ENCODE peak calls at places on chromosomes 3 and 15, in eight cellular contexts. E is GM23338, I is Panc1, J is GM12878, H is K562, L is SK-N-SH, W is HepG2, F is HCT116. V is an unnamed sample.

GRCh38 chr15:77186518-77187095 is 115.7 kb upstream of the TSPAN3 start:
- DNase-seq in H (peak; percentile 45), W (no peak), I (no peak), F (peak; percentile 10), L (peak; percentile 33), E (peak; percentile 41), J (peak; percentile 39), V (no peak)

GRCh38 chr15:68204776-68205557 is at the start of gene CALML4:
- DNase-seq in L (no peak), E (peak; percentile 42), I (no peak), W (peak; percentile 74), J (no peak), F (no peak), H (no peak), V (no peak)

GRCh38 chr3:20648294-20648693 is 462.3 kb upstream of the SGO1 start:
- DNase-seq in H (no peak), E (no peak), I (no peak), F (no peak), J (no peak), L (peak; percentile 42), W (no peak), V (no peak)

GRCh38 chr3:12752111-12752510 is 6.9 kb downstream of the TMEM40 start:
- DNase-seq in J (no peak), L (no peak), E (no peak), I (no peak), W (no peak), H (no peak), F (no peak), V (no peak)

GRCh38 chr3:139481116-139481515 is 4.8 kb upstream of the RBP2 start:
- DNase-seq in J (no peak), F (no peak), I (no peak), H (no peak), E (peak; percentile 55), W (no peak), L (no peak), V (no peak)

GRCh38 chr15:58724471-58724870 is 25.0 kb downstream of the ADAM10 start:
- DNase-seq in E (no peak), W (no peak), I (no peak), J (peak; percentile 71), L (no peak), H (no peak), F (no peak), V (peak; percentile 77)

GRCh38 chr3:83769791-83770663 is 1188.8 kb upstream of the CADM2 start:
- DNase-seq in W (no peak), I (no peak), F (no peak), J (no peak), H (no peak), L (no peak), E (no peak), V (no peak)

GRCh38 chr15:95162069-95162468 is 930.7 kb downstream of the MCTP2 start:
- DNase-seq in I (no peak), W (no peak), H (no peak), F (no peak), J (no peak), L (no peak), E (no peak), V (no peak)

GRCh38 chr15:40499931-40500330 is 29.1 kb downstream of the CHST14 start:
- DNase-seq in W (no peak), H (no peak), E (no peak), F (no peak), L (no peak), I (no peak), J (no peak), V (no peak)

GRCh38 chr3:139088462-139089324 is 44.0 kb upstream of the PRR23C start:
- DNase-seq in L (no peak), E (no peak), J (no peak), W (no peak), F (no peak), I (no peak), H (no peak), V (no peak)

GRCh38 chr3:11853450-11853849 is 6.8 kb upstream of the TAMM41 start:
- DNase-seq in I (no peak), J (no peak), W (no peak), H (peak; percentile 60), E (no peak), L (no peak), F (no peak), V (no peak)

GRCh38 chr15:26738996-26739395 is 33.9 kb downstream of the GABRB3 start:
- DNase-seq in E (no peak), W (no peak), H (no peak), L (no peak), I (no peak), J (no peak), F (no peak), V (no peak)

DNA sequence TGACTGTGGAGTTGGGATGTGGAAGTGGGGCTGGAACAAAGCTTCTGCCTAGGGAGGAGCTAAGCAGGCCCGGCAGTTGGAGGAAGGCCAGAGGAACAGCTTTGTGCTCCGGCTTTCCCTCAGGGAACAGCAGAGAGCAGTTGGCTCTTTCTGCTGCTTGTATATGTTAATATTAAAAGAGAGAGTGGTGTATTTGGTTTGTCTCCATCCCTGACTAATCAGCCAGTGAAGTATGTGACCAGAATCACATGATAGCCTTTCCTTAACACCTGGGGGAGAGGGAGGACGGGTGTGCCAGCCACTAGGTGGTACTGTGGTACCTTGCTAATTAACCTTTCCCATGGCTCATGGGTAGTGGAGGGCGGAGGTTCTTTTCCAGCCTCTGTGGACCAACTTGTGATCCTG is 10.0 kb downstream of the EIF2B5 start:
- DNase-seq in W (peak; percentile 49), J (no peak), H (peak; percentile 53), F (no peak), L (peak; percentile 59), I (no peak), E (peak; percentile 80), V (peak; percentile 31)
- TF ChIP-seq REST in W (no peak), J (no peak), H (no peak), F (no peak), L (no peak), I (no peak), E (no peak), V (no peak)

DNA sequence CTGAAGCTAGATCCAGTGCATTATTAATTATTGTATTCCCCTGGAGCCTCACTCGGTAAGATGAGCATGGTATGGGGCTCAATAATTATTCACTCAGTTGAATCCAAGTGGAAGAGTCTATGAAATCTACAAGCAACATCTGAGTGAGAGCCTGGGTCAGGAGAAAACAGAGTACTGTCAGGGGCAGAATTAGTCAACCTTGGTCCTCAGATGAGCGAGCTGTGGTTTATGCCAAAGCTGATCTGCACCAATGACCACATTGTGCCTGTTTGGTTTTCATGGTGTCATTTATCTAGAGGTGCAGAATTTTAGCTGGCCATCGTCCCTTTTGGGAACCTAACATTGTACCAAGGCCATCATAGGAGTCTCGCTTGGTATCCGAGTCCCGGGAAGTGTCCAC is 93.7 kb upstream of the UBE2E1 start:
- DNase-seq in E (no peak), J (peak; percentile 40), W (no peak), I (no peak), L (no peak), F (no peak), H (no peak), V (no peak)
- H3K27ac ChIP-seq in E (no peak overlapping the region), J (no peak overlapping the region), W (no peak overlapping the region), I (peak overlapping the region; percentile 69), L (peak overlapping the region; percentile 43), F (no peak overlapping the region), H (no peak overlapping the region), V (no peak overlapping the region)

GRCh38 chr15:67196222-67196621 is 58.2 kb downstream of the AAGAB start:
- DNase-seq in I (no peak), H (no peak), J (no peak), E (no peak), L (no peak), W (no peak), F (no peak), V (no peak)
- TF ChIP-seq POLR2AphosphoS5 in I (peak; percentile 92), H (no peak), J (no peak), E (no peak), L (no peak), W (no peak), F (peak; percentile 36), V (no peak)

DNA sequence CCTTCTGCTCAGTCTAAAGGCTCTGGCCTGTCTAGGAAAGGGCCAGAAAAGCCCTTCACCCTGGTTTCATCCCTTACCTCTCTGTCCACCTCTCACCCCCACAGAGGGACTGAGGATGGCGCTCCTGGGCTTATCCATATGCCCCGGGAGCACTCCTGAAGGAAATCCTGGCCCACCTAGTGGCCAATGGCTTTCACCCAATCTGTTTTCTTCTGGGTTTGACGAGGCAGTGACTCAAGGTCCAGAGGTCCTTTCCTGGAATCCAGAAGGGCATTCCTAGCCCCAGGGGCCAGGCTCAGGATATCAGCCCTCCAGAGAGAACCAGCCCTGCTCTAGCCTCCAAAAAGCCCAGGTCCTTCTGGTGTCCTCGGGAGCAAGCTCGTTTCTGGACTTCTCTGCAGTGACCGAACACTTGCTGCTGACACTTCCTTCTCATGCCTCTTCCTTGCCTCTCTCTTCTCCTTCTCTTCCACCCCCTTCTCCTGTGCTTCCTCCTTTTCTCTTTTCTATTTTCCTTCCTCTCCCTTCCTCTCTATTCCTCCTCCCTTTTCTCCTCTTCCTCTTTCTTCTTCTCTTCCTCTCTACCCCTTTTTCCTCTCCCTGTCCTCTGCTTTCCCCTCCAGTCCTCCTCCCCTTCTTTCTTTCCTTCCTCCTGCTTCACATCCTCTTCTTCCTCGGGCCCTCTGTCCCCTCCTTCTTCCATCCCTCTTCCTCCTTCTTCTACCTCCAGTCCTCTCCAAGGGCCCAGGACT is 59.6 kb downstream of the RHCG start:
- DNase-seq in E (peak; percentile 63), L (no peak), F (no peak), I (no peak), H (no peak), J (no peak), W (peak; percentile 50), V (no peak)
- TF ChIP-seq REST in E (no peak), L (no peak), F (no peak), I (no peak), H (no peak), J (no peak), W (no peak), V (no peak)

DNA sequence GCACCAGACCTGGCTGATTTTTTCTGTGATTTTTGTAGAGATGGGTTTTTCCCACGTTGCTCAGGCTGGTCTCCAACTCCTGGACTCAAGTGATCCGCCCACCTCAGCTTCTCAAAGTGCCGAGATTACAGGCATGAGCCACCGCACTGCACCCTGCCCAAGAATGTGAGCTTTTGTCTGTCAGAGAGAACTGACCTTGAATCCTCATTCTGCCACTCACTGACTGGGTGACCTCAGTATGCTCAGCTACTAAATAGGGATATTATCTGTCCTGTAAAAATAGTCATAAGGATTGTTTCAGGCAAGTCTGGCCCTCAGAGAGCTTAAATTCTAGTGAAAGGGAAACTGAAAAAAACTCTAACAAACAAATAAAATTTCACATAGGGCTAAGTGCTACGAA is 2.1 kb upstream of the RFT1 start:
- DNase-seq in W (peak; percentile 77), L (no peak), E (no peak), F (no peak), I (no peak), J (no peak), H (no peak), V (no peak)
- H3K27ac ChIP-seq in W (no peak overlapping the region), L (no peak overlapping the region), E (no peak overlapping the region), F (no peak overlapping the region), I (no peak overlapping the region), J (no peak overlapping the region), H (no peak overlapping the region), V (no peak overlapping the region)

GRCh38 chr3:9036327-9037112 is 73.2 kb upstream of the RAD18 start:
- DNase-seq in J (no peak), F (no peak), W (no peak), E (no peak), I (no peak), L (peak; percentile 54), H (no peak), V (no peak)
- TF ChIP-seq POLR2AphosphoS5 in J (no peak), F (no peak), W (no peak), E (no peak), I (no peak), L (no peak), H (no peak), V (no peak)

V was measured in HL-60.